ENCODE peak calls at places on chromosomes 12 and 14, in seven cellular contexts. Q, O, B, A, I, T and L are unnamed samples.

GRCh38 chr14:79638647-79639266 is 572.5 kb downstream of the DIO2 start:
- DNase-seq in Q (no peak), O (no peak), B (no peak), A (no peak), I (no peak), T (no peak), L (no peak)

GRCh38 chr12:1917172-1918070 is 1.0 kb downstream of the CACNA2D4 start:
- DNase-seq in Q (no peak), O (no peak), B (no peak), A (peak; percentile 46), I (no peak), T (no peak), L (no peak)

GRCh38 chr14:76581592-76581991 is 179.7 kb upstream of the VASH1 start:
- DNase-seq in Q (no peak), O (no peak), B (no peak), A (no peak), I (no peak), T (no peak), L (no peak)

GRCh38 chr12:96196781-96197180 is 2.6 kb downstream of the ELK3 start:
- DNase-seq in Q (no peak), O (no peak), B (no peak), A (no peak), I (no peak), T (no peak), L (no peak)

GRCh38 chr14:70057519-70058136 is 131.1 kb downstream of the SLC8A3 start:
- DNase-seq in Q (no peak), O (no peak), B (no peak), A (no peak), I (no peak), T (no peak), L (no peak)

GRCh38 chr12:1384910-1385309 is 209.5 kb downstream of the FBXL14 start:
- DNase-seq in Q (no peak), O (no peak), B (no peak), A (no peak), I (no peak), T (no peak), L (no peak)

GRCh38 chr14:103123128-103123633 is at the start of gene TNFAIP2:
- DNase-seq in Q (peak; percentile 79), O (peak; percentile 44), B (peak; percentile 45), A (peak; percentile 83), I (no peak), T (peak; percentile 63), L (peak; percentile 91)

GRCh38 chr12:58832920-58833319 is 87.4 kb downstream of the LRIG3 start:
- DNase-seq in Q (no peak), O (no peak), B (no peak), A (no peak), I (no peak), T (no peak), L (no peak)

GRCh38 chr12:76726626-76727025 is 37.3 kb upstream of the ZDHHC17 start:
- DNase-seq in Q (no peak), O (no peak), B (no peak), A (no peak), I (no peak), T (no peak), L (no peak)

GRCh38 chr12:96445743-96446655 is 43.4 kb upstream of the CFAP54 start:
- DNase-seq in Q (no peak), O (no peak), B (no peak), A (no peak), I (no peak), T (no peak), L (no peak)

GRCh38 chr12:59665692-59666091 is 69.9 kb downstream of the SLC16A7 start:
- DNase-seq in Q (no peak), O (no peak), B (no peak), A (no peak), I (no peak), T (no peak), L (no peak)

GRCh38 chr12:49352351-49352750 is 5.7 kb downstream of the DNAJC22 start:
- DNase-seq in Q (no peak), O (no peak), B (no peak), A (no peak), I (no peak), T (no peak), L (no peak)

GRCh38 chr12:125100551-125101434 is 35.6 kb downstream of the AACS start:
- DNase-seq in Q (no peak), O (no peak), B (no peak), A (no peak), I (no peak), T (no peak), L (no peak)

GRCh38 chr12:45598761-45599160 is 130.7 kb upstream of the ARID2 start:
- DNase-seq in Q (no peak), O (no peak), B (no peak), A (no peak), I (no peak), T (no peak), L (no peak)

GRCh38 chr12:45599196-45599595 is 130.3 kb upstream of the ARID2 start:
- DNase-seq in Q (no peak), O (no peak), B (no peak), A (no peak), I (no peak), T (no peak), L (no peak)

GRCh38 chr12:45591635-45592034 is 137.9 kb upstream of the ARID2 start:
- DNase-seq in Q (no peak), O (no peak), B (no peak), A (no peak), I (no peak), T (no peak), L (no peak)

GRCh38 chr12:45601390-45601789 is 128.1 kb upstream of the ARID2 start:
- DNase-seq in Q (no peak), O (no peak), B (no peak), A (no peak), I (no peak), T (no peak), L (no peak)

DNA sequence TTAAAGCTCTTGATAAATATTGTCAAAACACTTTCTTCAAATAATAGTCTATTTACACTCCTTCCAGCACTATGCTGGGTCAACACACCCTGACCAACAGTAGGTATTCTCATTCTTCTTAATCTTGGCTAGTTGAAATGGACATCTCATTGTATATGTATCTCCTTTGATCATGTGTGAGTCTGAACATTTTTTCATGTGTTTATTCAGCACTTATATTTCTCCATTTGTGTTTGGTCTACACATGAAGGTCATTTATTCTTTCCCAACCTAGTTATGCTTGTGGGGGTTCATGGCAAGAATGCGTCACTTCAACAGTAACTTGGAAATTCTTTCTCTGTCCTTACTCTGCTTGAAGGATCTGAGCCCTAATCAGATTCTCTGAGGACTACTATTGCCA is 133.1 kb upstream of the ARID2 start:
- DNase-seq in Q (no peak), O (no peak), B (no peak), A (no peak), I (no peak), T (no peak), L (no peak)
- H3K4me1 ChIP-seq in Q (no peaks in the 10 kb centered on the region), O (no peaks in the 10 kb centered on the region), B (no peaks in the 10 kb centered on the region), A (no peaks in the 10 kb centered on the region), I (no peaks in the 10 kb centered on the region), T (no peaks in the 10 kb centered on the region), L (no peaks in the 10 kb centered on the region)

GRCh38 chr14:89357655-89358297 is 59.3 kb downstream of the FOXN3 start:
- DNase-seq in Q (no peak), O (no peak), B (no peak), A (no peak), I (no peak), T (no peak), L (no peak)

GRCh38 chr14:89359477-89360222 is 57.4 kb downstream of the FOXN3 start:
- DNase-seq in Q (no peak), O (no peak), B (no peak), A (no peak), I (no peak), T (no peak), L (no peak)

GRCh38 chr14:89352976-89353817 is 63.8 kb downstream of the FOXN3 start:
- DNase-seq in Q (no peak), O (no peak), B (no peak), A (no peak), I (no peak), T (no peak), L (no peak)

GRCh38 chr14:89356927-89357326 is 60.1 kb downstream of the FOXN3 start:
- DNase-seq in Q (no peak), O (no peak), B (no peak), A (no peak), I (no peak), T (no peak), L (no peak)

GRCh38 chr14:89356496-89356895 is 60.5 kb downstream of the FOXN3 start:
- DNase-seq in Q (no peak), O (no peak), B (no peak), A (no peak), I (no peak), T (no peak), L (no peak)
- H3K27ac ChIP-seq in Q (no peak overlapping the region), O (no peak overlapping the region), B (no peak overlapping the region), A (no peak overlapping the region), I (no peak overlapping the region), T (no peak overlapping the region), L (no peak overlapping the region)

GRCh38 chr12:132174015-132174660 is 29.9 kb downstream of the NOC4L start:
- DNase-seq in Q (peak; percentile 9), O (no peak), B (peak; percentile 9), A (no peak), I (no peak), T (no peak), L (peak; percentile 73)

GRCh38 chr12:132176358-132176919 is 32.2 kb downstream of the NOC4L start:
- DNase-seq in Q (no peak), O (no peak), B (peak; percentile 8), A (no peak), I (no peak), T (no peak), L (peak; percentile 74)

GRCh38 chr12:132175496-132176357 is 31.5 kb downstream of the NOC4L start:
- DNase-seq in Q (no peak), O (no peak), B (peak; percentile 17), A (no peak), I (no peak), T (no peak), L (peak; percentile 73)

GRCh38 chr12:132173135-132174014 is 29.1 kb downstream of the NOC4L start:
- DNase-seq in Q (peak; percentile 8), O (no peak), B (no peak), A (no peak), I (no peak), T (no peak), L (peak; percentile 56)

DNA sequence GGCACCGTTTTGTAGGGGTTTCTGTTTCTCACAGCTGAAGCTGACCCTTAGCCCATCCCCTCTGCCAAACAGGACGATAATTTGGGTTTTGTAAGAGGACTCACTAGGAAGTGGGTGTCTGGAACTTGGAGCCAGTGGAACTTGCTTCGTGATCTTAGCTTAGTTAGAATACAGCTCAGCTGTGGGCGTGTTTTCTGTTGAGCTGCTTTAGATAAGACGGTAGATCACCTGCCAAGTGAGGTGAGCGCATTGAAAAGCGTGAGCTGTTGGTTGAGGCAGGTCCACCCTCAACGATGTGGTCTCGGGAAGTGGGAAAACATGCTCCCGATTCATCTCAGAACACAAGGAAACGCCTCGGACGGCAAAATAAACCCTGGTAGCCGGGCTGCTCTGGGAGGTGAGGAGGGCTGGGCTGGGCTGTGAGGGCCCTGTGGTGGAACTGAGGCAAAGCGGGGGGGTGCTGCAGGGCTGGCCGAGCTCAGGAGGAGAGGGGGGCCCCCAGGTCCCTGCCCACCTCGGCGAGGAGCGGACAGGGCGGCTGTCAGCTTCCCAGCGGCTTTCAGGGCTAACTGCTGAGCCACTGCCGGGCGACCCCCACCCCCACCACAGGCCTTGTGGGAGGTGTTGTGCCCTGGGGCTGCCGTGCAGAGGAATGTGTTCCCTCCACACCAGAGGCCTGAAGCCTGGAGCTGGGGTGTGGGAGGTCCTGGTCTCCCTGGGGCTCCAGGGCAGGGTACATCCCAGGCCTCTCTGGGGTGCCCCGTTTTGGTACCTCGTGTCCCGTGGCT is 30.6 kb downstream of the NOC4L start:
- DNase-seq in Q (no peak), O (no peak), B (peak; percentile 20), A (no peak), I (no peak), T (no peak), L (peak; percentile 48)
- TF ChIP-seq CTCF in Q (no peak), O (no peak), B (no peak), A (no peak), I (no peak), T (no peak), L (no peak)

GRCh38 chr14:64715628-64716412 is 11.6 kb downstream of the PLEKHG3 start:
- DNase-seq in Q (no peak), O (no peak), B (peak; percentile 66), A (no peak), I (peak; percentile 48), T (no peak), L (peak; percentile 86)
- H3K4me1 ChIP-seq in Q (peaks cover 69% of the 10 kb centered on the region), O (peaks cover 35% of the 10 kb centered on the region), B (peaks cover 38% of the 10 kb centered on the region), A (peaks cover 54% of the 10 kb centered on the region), I (no peaks in the 10 kb centered on the region), T (peaks cover 14% of the 10 kb centered on the region), L (peaks cover 54% of the 10 kb centered on the region)